ENCODE peak calls at places on chromosomes 6 and 20, in four cellular contexts. Q is CD8-positive, alpha-beta T cell; K is CD4-positive, alpha-beta T cell; R is heart right ventricle. W is an unnamed sample.

GRCh38 chr20:63402178-63402859 is 41.2 kb upstream of the CHRNA4 start:
- DNase-seq in K (no peak), R (no peak), Q (no peak), W (peak)

GRCh38 chr20:46023999-46024398 is 5.0 kb upstream of the SLC12A5 start:
- DNase-seq in Q (no peak), K (no peak), R (no peak), W (no peak)

GRCh38 chr20:41531876-41532275 is 86.3 kb downstream of the CHD6 start:
- DNase-seq in K (no peak), Q (no peak), R (no peak), W (no peak)

GRCh38 chr6:113830140-113830539 is 27.0 kb upstream of the MARCKS start:
- DNase-seq in Q (no peak), R (no peak), K (no peak), W (no peak)

GRCh38 chr20:63619086-63619485 is 7.8 kb downstream of the GMEB2 start:
- DNase-seq in K (no peak), R (no peak), Q (no peak), W (no peak)

GRCh38 chr20:13670160-13670559 is 31.4 kb upstream of the TASP1 start:
- DNase-seq in R (no peak), Q (no peak), K (no peak), W (no peak)

GRCh38 chr6:3052481-3053230 is 15.6 kb upstream of the RIPK1 start:
- DNase-seq in K (no peak), R (no peak), Q (no peak), W (no peak)

GRCh38 chr6:27295301-27296079 is 16.6 kb downstream of the POM121L2 start:
- DNase-seq in K (no peak), R (no peak), Q (no peak), W (no peak)

GRCh38 chr20:46558511-46558959 is 8.1 kb upstream of the OCSTAMP start:
- DNase-seq in K (no peak), Q (no peak), R (no peak), W (no peak)

GRCh38 chr20:18754030-18754659 is 59.4 kb upstream of the SCP2D1 start:
- DNase-seq in Q (no peak), K (no peak), R (no peak), W (no peak)

GRCh38 chr6:73586416-73586974 is 65.7 kb upstream of the EEF1A1 start:
- DNase-seq in R (no peak), K (no peak), Q (no peak), W (no peak)

GRCh38 chr20:17895641-17896246 is 72.8 kb downstream of the SNX5 start:
- DNase-seq in R (peak), K (no peak), Q (no peak), W (no peak)

GRCh38 chr20:18428490-18429173 is 38.2 kb downstream of the DZANK1 start:
- DNase-seq in K (no peak), R (peak), Q (no peak), W (no peak)

GRCh38 chr20:20712004-20712473 is 405 bp downstream of the RALGAPA2 start:
- DNase-seq in K (peak), R (peak), Q (no peak), W (no peak)

GRCh38 chr6:27591660-27592059 is 118.8 kb upstream of the ZNF184 start:
- DNase-seq in Q (no peak), K (no peak), R (no peak), W (no peak)

GRCh38 chr20:53897884-53898557 is 172.4 kb downstream of the BCAS1 start:
- DNase-seq in Q (no peak), K (no peak), R (peak), W (no peak)

GRCh38 chr20:53900380-53900999 is 169.9 kb downstream of the BCAS1 start:
- DNase-seq in K (no peak), R (no peak), Q (no peak), W (no peak)

GRCh38 chr20:53899351-53900167 is 170.8 kb downstream of the BCAS1 start:
- DNase-seq in R (no peak), Q (peak), K (peak), W (no peak)

GRCh38 chr20:53896647-53897046 is 173.7 kb downstream of the BCAS1 start:
- DNase-seq in R (no peak), Q (no peak), K (no peak), W (no peak)

GRCh38 chr20:53898558-53898931 is 171.8 kb downstream of the BCAS1 start:
- DNase-seq in K (no peak), R (no peak), Q (no peak), W (no peak)
- H3K27ac ChIP-seq in K (no peak), R (peak), Q (no peak), W (peak)

DNA sequence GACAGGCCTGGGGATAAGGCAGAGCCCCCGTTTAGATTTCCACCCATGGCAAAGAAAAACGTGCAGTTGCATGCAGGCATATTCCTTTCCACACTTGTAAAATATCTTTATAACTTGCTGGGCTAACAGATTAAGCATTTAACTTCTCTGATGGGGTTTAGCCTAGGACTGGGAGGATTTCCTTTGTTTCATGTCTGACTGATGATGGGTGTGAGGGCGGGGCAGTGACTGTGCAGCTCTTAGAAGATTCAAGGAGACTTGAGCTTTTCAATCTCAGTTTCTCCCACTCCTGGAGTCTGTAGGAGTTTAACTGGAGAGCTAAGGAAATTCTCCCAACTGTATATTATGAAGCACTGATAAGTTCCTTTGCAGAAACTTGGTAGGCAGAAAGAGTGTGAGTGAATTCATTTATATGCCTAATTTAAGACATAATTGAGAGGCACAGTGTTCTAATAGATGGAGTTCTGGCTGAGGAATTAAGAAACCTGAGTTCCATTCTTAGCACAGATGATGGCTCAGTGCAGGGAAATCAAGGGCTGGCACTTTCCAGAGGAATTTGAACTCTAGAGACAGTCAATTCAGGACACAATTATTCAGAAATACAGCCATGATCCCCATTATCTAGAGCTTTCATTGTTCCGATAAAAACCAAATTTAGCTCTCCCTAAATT is 214.6 kb upstream of the CNR1 start:
- DNase-seq in Q (no peak), R (no peak), K (no peak), W (no peak)
- H3K27ac ChIP-seq in Q (no peak), R (no peak), K (no peak), W (no peak)

GRCh38 chr6:122008105-122009100 is 391.0 kb upstream of the HSF2 start:
- DNase-seq in R (peak), K (no peak), Q (no peak), W (no peak)
- H3K27ac ChIP-seq in R (peak), K (no peak), Q (no peak), W (no peak)

GRCh38 chr6:35080821-35081425 is 60.2 kb downstream of the TCP11 start:
- DNase-seq in K (no peak), Q (no peak), R (no peak), W (no peak)
- H3K27ac ChIP-seq in K (no peak), Q (no peak), R (peak), W (peak)